ENCODE peak calls at places on chromosomes 6 and 20, in seven cellular contexts. One of them, this sample, is unnamed.

GRCh38 chr6:136014454-136015421 is 163.2 kb downstream of the PDE7B start:
- DNase-seq in T-helper 17 cell: no peak
- DNase-seq in hippocampal formation: no peak
- DNase-seq in HFF-Myc: peak
- DNase-seq in dermis blood vessel endothelial cell: no peak
- DNase-seq in endothelial cell of umbilical vein: no peak
- DNase-seq in GOT3: peak
- DNase-seq in this sample: no peak

GRCh38 chr6:116100419-116101297 is at the start of gene NT5DC1:
- DNase-seq in T-helper 17 cell: peak
- DNase-seq in hippocampal formation: peak
- DNase-seq in HFF-Myc: peak
- DNase-seq in dermis blood vessel endothelial cell: peak
- DNase-seq in endothelial cell of umbilical vein: peak
- DNase-seq in GOT3: peak
- DNase-seq in this sample: peak

GRCh38 chr6:52417675-52418111 is 2.4 kb upstream of the EFHC1 start:
- DNase-seq in T-helper 17 cell: no peak
- DNase-seq in hippocampal formation: no peak
- DNase-seq in HFF-Myc: peak
- DNase-seq in dermis blood vessel endothelial cell: peak
- DNase-seq in endothelial cell of umbilical vein: peak
- DNase-seq in GOT3: no peak
- DNase-seq in this sample: no peak

GRCh38 chr20:50189681-50190250 is 864 bp upstream of the CEBPB start:
- DNase-seq in T-helper 17 cell: no peak
- DNase-seq in hippocampal formation: no peak
- DNase-seq in HFF-Myc: no peak
- DNase-seq in dermis blood vessel endothelial cell: no peak
- DNase-seq in endothelial cell of umbilical vein: no peak
- DNase-seq in GOT3: no peak
- DNase-seq in this sample: peak

GRCh38 chr20:33064572-33065287 is 11.0 kb downstream of the BPIFB3 start:
- DNase-seq in T-helper 17 cell: no peak
- DNase-seq in hippocampal formation: no peak
- DNase-seq in HFF-Myc: no peak
- DNase-seq in dermis blood vessel endothelial cell: no peak
- DNase-seq in endothelial cell of umbilical vein: no peak
- DNase-seq in GOT3: no peak
- DNase-seq in this sample: no peak

GRCh38 chr6:159871241-159871640 is 19.5 kb upstream of the MAS1 start:
- DNase-seq in T-helper 17 cell: no peak
- DNase-seq in hippocampal formation: no peak
- DNase-seq in HFF-Myc: no peak
- DNase-seq in dermis blood vessel endothelial cell: no peak
- DNase-seq in endothelial cell of umbilical vein: no peak
- DNase-seq in GOT3: no peak
- DNase-seq in this sample: no peak

GRCh38 chr6:31738048-31738979 is 1.5 kb upstream of the MSH5 start:
- DNase-seq in T-helper 17 cell: peak
- DNase-seq in hippocampal formation: peak
- DNase-seq in HFF-Myc: peak
- DNase-seq in dermis blood vessel endothelial cell: peak
- DNase-seq in endothelial cell of umbilical vein: peak
- DNase-seq in GOT3: no peak
- DNase-seq in this sample: peak

GRCh38 chr20:47358052-47358671 is 1.7 kb upstream of the ZMYND8 start:
- DNase-seq in T-helper 17 cell: no peak
- DNase-seq in hippocampal formation: no peak
- DNase-seq in HFF-Myc: no peak
- DNase-seq in dermis blood vessel endothelial cell: no peak
- DNase-seq in endothelial cell of umbilical vein: no peak
- DNase-seq in GOT3: no peak
- DNase-seq in this sample: no peak

GRCh38 chr20:13507646-13508045 is 131.1 kb downstream of the TASP1 start:
- DNase-seq in T-helper 17 cell: no peak
- DNase-seq in hippocampal formation: no peak
- DNase-seq in HFF-Myc: no peak
- DNase-seq in dermis blood vessel endothelial cell: no peak
- DNase-seq in endothelial cell of umbilical vein: no peak
- DNase-seq in GOT3: no peak
- DNase-seq in this sample: no peak

GRCh38 chr20:62651285-62652021 is 9.2 kb downstream of the SLCO4A1 start:
- DNase-seq in T-helper 17 cell: peak
- DNase-seq in hippocampal formation: no peak
- DNase-seq in HFF-Myc: no peak
- DNase-seq in dermis blood vessel endothelial cell: peak
- DNase-seq in endothelial cell of umbilical vein: no peak
- DNase-seq in GOT3: no peak
- DNase-seq in this sample: peak

GRCh38 chr6:26116267-26116666 is 29.0 kb downstream of the HFE start:
- DNase-seq in T-helper 17 cell: no peak
- DNase-seq in hippocampal formation: no peak
- DNase-seq in HFF-Myc: no peak
- DNase-seq in dermis blood vessel endothelial cell: no peak
- DNase-seq in endothelial cell of umbilical vein: no peak
- DNase-seq in GOT3: no peak
- DNase-seq in this sample: no peak

GRCh38 chr20:37337208-37337955 is 8.6 kb upstream of the SRC start:
- DNase-seq in T-helper 17 cell: no peak
- DNase-seq in hippocampal formation: no peak
- DNase-seq in HFF-Myc: no peak
- DNase-seq in dermis blood vessel endothelial cell: no peak
- DNase-seq in endothelial cell of umbilical vein: no peak
- DNase-seq in GOT3: no peak
- DNase-seq in this sample: no peak

GRCh38 chr20:17444091-17444490 is 87.1 kb downstream of the BFSP1 start:
- DNase-seq in T-helper 17 cell: no peak
- DNase-seq in hippocampal formation: no peak
- DNase-seq in HFF-Myc: no peak
- DNase-seq in dermis blood vessel endothelial cell: no peak
- DNase-seq in endothelial cell of umbilical vein: no peak
- DNase-seq in GOT3: no peak
- DNase-seq in this sample: no peak

GRCh38 chr6:16544006-16544405 is 217.3 kb downstream of the ATXN1 start:
- DNase-seq in T-helper 17 cell: no peak
- DNase-seq in hippocampal formation: no peak
- DNase-seq in HFF-Myc: no peak
- DNase-seq in dermis blood vessel endothelial cell: peak
- DNase-seq in endothelial cell of umbilical vein: peak
- DNase-seq in GOT3: no peak
- DNase-seq in this sample: no peak

GRCh38 chr6:34981951-34982350 is 92.9 kb downstream of the ANKS1A start:
- DNase-seq in T-helper 17 cell: no peak
- DNase-seq in hippocampal formation: no peak
- DNase-seq in HFF-Myc: no peak
- DNase-seq in dermis blood vessel endothelial cell: no peak
- DNase-seq in endothelial cell of umbilical vein: no peak
- DNase-seq in GOT3: no peak
- DNase-seq in this sample: no peak

This sample was measured in effector memory CD4-positive, alpha-beta T cell.